ENCODE peak calls at places on chromosomes 6 and 20, in four cellular contexts. One of them, this sample, is unnamed.
A peak's percentile ranks its signal among the peaks of the same experiment; 100 is the strongest.

GRCh38 chr6:142693446-142693845 is 251.5 kb downstream of the HIVEP2 start:
- DNase-seq in HFF-Myc: peak; percentile 37
- DNase-seq in left ventricle myocardium inferior: no peak
- DNase-seq in fibroblast of mammary gland: peak; percentile 85
- DNase-seq in this sample: no peak

GRCh38 chr6:107491791-107492674 is 2.1 kb downstream of the SOBP start:
- DNase-seq in HFF-Myc: no peak
- DNase-seq in left ventricle myocardium inferior: peak; percentile 64
- DNase-seq in fibroblast of mammary gland: peak; percentile 91
- DNase-seq in this sample: peak; percentile 75

GRCh38 chr6:134982161-134982560 is 32.3 kb upstream of the ALDH8A1 start:
- DNase-seq in HFF-Myc: no peak
- DNase-seq in left ventricle myocardium inferior: no peak
- DNase-seq in fibroblast of mammary gland: no peak
- DNase-seq in this sample: no peak

GRCh38 chr6:74720923-74721322 is 484.9 kb downstream of the COL12A1 start:
- DNase-seq in HFF-Myc: no peak
- DNase-seq in left ventricle myocardium inferior: no peak
- DNase-seq in fibroblast of mammary gland: no peak
- DNase-seq in this sample: no peak

GRCh38 chr6:147287869-147288271 is 83.7 kb downstream of the STXBP5 start:
- DNase-seq in HFF-Myc: no peak
- DNase-seq in left ventricle myocardium inferior: no peak
- DNase-seq in fibroblast of mammary gland: peak; percentile 76
- DNase-seq in this sample: no peak

GRCh38 chr6:38353310-38354032 is 286.3 kb downstream of the BTBD9 start:
- DNase-seq in HFF-Myc: no peak
- DNase-seq in left ventricle myocardium inferior: no peak
- DNase-seq in fibroblast of mammary gland: no peak
- DNase-seq in this sample: no peak

GRCh38 chr6:83948851-83949250 is 84.7 kb upstream of the MRAP2 start:
- DNase-seq in HFF-Myc: no peak
- DNase-seq in left ventricle myocardium inferior: no peak
- DNase-seq in fibroblast of mammary gland: no peak
- DNase-seq in this sample: no peak

GRCh38 chr20:63520939-63521601 is 505 bp downstream of the PPDPF start:
- DNase-seq in HFF-Myc: no peak
- DNase-seq in left ventricle myocardium inferior: peak; percentile 67
- DNase-seq in fibroblast of mammary gland: peak; percentile 60
- DNase-seq in this sample: peak; percentile 78

GRCh38 chr6:134245041-134245440 is 72.9 kb downstream of the SGK1 start:
- DNase-seq in HFF-Myc: no peak
- DNase-seq in left ventricle myocardium inferior: no peak
- DNase-seq in fibroblast of mammary gland: peak; percentile 67
- DNase-seq in this sample: no peak

GRCh38 chr6:163711615-163712568 is 297.4 kb downstream of the QKI start:
- DNase-seq in HFF-Myc: peak; percentile 59
- DNase-seq in left ventricle myocardium inferior: peak; percentile 89
- DNase-seq in fibroblast of mammary gland: peak; percentile 97
- DNase-seq in this sample: peak; percentile 29

GRCh38 chr6:11042025-11042749 is 1.9 kb downstream of the ELOVL2 start:
- DNase-seq in HFF-Myc: no peak
- DNase-seq in left ventricle myocardium inferior: no peak
- DNase-seq in fibroblast of mammary gland: no peak
- DNase-seq in this sample: no peak

GRCh38 chr20:39829713-39830112 is 859.3 kb downstream of the MAFB start:
- DNase-seq in HFF-Myc: no peak
- DNase-seq in left ventricle myocardium inferior: no peak
- DNase-seq in fibroblast of mammary gland: no peak
- DNase-seq in this sample: no peak

GRCh38 chr20:6420336-6420735 is 297.5 kb upstream of the FERMT1 start:
- DNase-seq in HFF-Myc: no peak
- DNase-seq in left ventricle myocardium inferior: no peak
- DNase-seq in fibroblast of mammary gland: no peak
- DNase-seq in this sample: no peak

GRCh38 chr20:56411759-56412472 is at the start of gene CASS4:
- DNase-seq in HFF-Myc: no peak
- DNase-seq in left ventricle myocardium inferior: no peak
- DNase-seq in fibroblast of mammary gland: peak; percentile 83
- DNase-seq in this sample: no peak

GRCh38 chr6:116557863-116558262 is 4.3 kb downstream of the CALHM4 start:
- DNase-seq in HFF-Myc: peak; percentile 97
- DNase-seq in left ventricle myocardium inferior: peak; percentile 18
- DNase-seq in fibroblast of mammary gland: peak; percentile 97
- DNase-seq in this sample: no peak

GRCh38 chr6:124613050-124613449 is 349.2 kb upstream of the RNF217 start:
- DNase-seq in HFF-Myc: no peak
- DNase-seq in left ventricle myocardium inferior: no peak
- DNase-seq in fibroblast of mammary gland: no peak
- DNase-seq in this sample: no peak

GRCh38 chr20:21090112-21090737 is 15.9 kb downstream of the LINC00237 start:
- DNase-seq in HFF-Myc: no peak
- DNase-seq in left ventricle myocardium inferior: no peak
- DNase-seq in fibroblast of mammary gland: no peak
- DNase-seq in this sample: no peak
- H3K4me3 ChIP-seq in HFF-Myc: no peak overlapping the region
- H3K4me3 ChIP-seq in left ventricle myocardium inferior: no peak overlapping the region
- H3K4me3 ChIP-seq in fibroblast of mammary gland: no peak overlapping the region
- H3K4me3 ChIP-seq in this sample: peak overlapping the region; percentile 38

DNA sequence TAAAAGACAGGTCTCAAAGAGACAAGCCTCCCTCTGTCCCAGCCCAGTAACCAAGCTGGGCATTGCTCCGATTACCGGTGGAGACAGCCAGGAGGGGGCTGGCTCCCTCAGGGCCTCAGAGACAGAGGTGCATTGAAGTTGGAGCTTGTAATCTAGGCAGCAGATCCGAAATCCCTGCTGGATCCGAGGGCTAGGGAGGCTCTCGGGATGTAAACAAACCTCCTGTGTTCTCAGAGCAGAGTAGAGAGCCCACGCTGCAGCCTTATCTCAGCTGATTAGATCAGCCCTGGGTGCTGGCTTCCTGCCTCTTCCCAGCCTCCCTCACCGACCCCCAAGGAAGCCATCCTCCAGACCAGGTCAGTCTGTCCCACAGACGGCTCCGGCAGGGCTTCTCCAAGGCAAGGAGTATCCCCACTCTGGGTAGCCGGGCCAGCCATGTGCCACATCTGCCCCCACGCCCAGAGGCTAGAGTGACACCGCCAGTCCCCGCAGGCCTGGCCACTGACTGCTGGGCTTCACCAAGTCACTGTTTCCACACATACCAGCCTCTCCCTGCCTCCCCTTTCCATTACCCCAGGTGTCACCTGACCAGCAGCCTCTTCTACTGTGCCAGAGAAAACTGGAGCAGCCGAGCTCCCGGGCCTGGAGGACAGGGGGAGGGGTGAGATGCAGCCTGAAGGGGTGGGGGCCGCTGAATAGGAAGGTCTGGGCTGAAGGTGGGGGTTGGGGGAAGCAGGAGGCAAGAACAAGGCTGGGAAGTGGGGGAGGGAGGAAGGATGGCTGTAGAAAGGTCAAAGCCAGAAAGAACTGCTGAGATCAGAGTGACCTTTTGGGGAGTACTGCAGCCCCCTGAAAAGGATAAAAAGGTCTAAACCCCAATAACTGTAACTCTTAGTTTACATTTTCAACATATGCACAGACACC is 6.0 kb downstream of the SDC4 start:
- DNase-seq in HFF-Myc: no peak
- DNase-seq in left ventricle myocardium inferior: peak; percentile 73
- DNase-seq in fibroblast of mammary gland: no peak
- DNase-seq in this sample: peak; percentile 59
- H3K4me3 ChIP-seq in HFF-Myc: peak overlapping the region; percentile 75
- H3K4me3 ChIP-seq in left ventricle myocardium inferior: peak overlapping the region; percentile 85
- H3K4me3 ChIP-seq in fibroblast of mammary gland: peak overlapping the region; percentile 7
- H3K4me3 ChIP-seq in this sample: no peak overlapping the region

GRCh38 chr6:157787080-157787479 is 36.0 kb upstream of the SNX9 start:
- DNase-seq in HFF-Myc: no peak
- DNase-seq in left ventricle myocardium inferior: no peak
- DNase-seq in fibroblast of mammary gland: peak; percentile 80
- DNase-seq in this sample: no peak
- H3K4me3 ChIP-seq in HFF-Myc: no peak overlapping the region
- H3K4me3 ChIP-seq in left ventricle myocardium inferior: no peak overlapping the region
- H3K4me3 ChIP-seq in fibroblast of mammary gland: no peak overlapping the region
- H3K4me3 ChIP-seq in this sample: no peak overlapping the region

GRCh38 chr6:3318226-3318625 is 59.5 kb downstream of the PSMG4 start:
- DNase-seq in HFF-Myc: no peak
- DNase-seq in left ventricle myocardium inferior: no peak
- DNase-seq in fibroblast of mammary gland: no peak
- DNase-seq in this sample: peak; percentile 25

GRCh38 chr6:3320238-3320637 is 61.5 kb downstream of the PSMG4 start:
- DNase-seq in HFF-Myc: no peak
- DNase-seq in left ventricle myocardium inferior: no peak
- DNase-seq in fibroblast of mammary gland: no peak
- DNase-seq in this sample: no peak

GRCh38 chr6:3317741-3318211 is 59.0 kb downstream of the PSMG4 start:
- DNase-seq in HFF-Myc: no peak
- DNase-seq in left ventricle myocardium inferior: no peak
- DNase-seq in fibroblast of mammary gland: peak; percentile 47
- DNase-seq in this sample: no peak

GRCh38 chr6:3319801-3320200 is 61.1 kb downstream of the PSMG4 start:
- DNase-seq in HFF-Myc: no peak
- DNase-seq in left ventricle myocardium inferior: no peak
- DNase-seq in fibroblast of mammary gland: no peak
- DNase-seq in this sample: no peak

GRCh38 chr6:3318821-3319540 is 60.2 kb downstream of the PSMG4 start:
- DNase-seq in HFF-Myc: no peak
- DNase-seq in left ventricle myocardium inferior: no peak
- DNase-seq in fibroblast of mammary gland: no peak
- DNase-seq in this sample: no peak
- H3K4me3 ChIP-seq in HFF-Myc: no peak overlapping the region
- H3K4me3 ChIP-seq in left ventricle myocardium inferior: no peak overlapping the region
- H3K4me3 ChIP-seq in fibroblast of mammary gland: no peak overlapping the region
- H3K4me3 ChIP-seq in this sample: no peak overlapping the region

GRCh38 chr6:28693751-28694443 is 168.2 kb downstream of the GPX5 start:
- DNase-seq in HFF-Myc: no peak
- DNase-seq in left ventricle myocardium inferior: no peak
- DNase-seq in fibroblast of mammary gland: no peak
- DNase-seq in this sample: no peak

GRCh38 chr6:28693033-28693750 is 167.5 kb downstream of the GPX5 start:
- DNase-seq in HFF-Myc: no peak
- DNase-seq in left ventricle myocardium inferior: no peak
- DNase-seq in fibroblast of mammary gland: peak; percentile 53
- DNase-seq in this sample: no peak

DNA sequence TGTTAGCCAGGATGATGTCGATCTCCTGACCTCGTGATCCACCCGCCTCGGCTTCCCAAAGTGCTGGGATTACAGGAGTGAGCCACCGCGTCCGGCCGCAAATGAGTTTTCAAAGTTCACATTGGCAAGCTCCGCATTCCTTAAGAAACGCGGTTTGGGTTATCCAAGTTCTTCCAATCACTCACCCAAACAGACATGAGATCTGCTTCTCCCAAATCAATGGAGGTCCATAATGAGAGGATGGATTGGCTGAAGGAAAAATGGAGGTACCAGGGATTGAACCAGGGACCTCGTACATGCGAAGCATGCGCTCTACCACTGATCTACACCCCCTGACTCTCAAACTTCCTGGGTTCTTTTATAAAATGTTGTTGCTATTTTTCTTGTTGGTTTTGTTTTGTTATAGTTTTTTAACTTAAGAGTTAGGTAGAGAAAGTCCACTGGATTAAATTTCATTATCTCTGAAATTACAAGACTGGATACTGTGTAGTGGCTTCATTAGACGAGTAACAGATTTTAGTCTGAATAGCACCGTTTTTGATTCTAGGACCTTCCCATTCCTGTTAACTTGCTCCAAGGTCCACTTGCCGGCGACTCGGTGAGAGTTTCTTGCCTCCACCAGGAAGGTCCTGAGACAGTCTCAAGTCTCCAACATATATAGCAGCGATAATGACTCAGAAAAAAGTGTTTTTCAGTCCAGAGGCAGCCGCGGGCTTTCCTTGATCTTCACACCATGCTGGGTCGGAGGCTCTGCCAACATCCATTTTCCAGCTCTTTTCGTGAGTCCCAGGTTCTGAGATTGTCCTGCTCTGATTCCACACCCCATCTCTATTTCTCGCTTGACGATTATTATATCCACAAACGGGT is 170.2 kb downstream of the GPX5 start:
- DNase-seq in HFF-Myc: no peak
- DNase-seq in left ventricle myocardium inferior: no peak
- DNase-seq in fibroblast of mammary gland: peak; percentile 69
- DNase-seq in this sample: no peak
- H3K4me3 ChIP-seq in HFF-Myc: peak overlapping the region; percentile 40
- H3K4me3 ChIP-seq in left ventricle myocardium inferior: peak overlapping the region; percentile 43
- H3K4me3 ChIP-seq in fibroblast of mammary gland: peak overlapping the region; percentile 38
- H3K4me3 ChIP-seq in this sample: no peak overlapping the region

GRCh38 chr6:144497650-144498049 is 212.5 kb downstream of the UTRN start:
- DNase-seq in HFF-Myc: no peak
- DNase-seq in left ventricle myocardium inferior: no peak
- DNase-seq in fibroblast of mammary gland: peak; percentile 39
- DNase-seq in this sample: no peak

GRCh38 chr6:144500886-144501285 is 215.8 kb downstream of the UTRN start:
- DNase-seq in HFF-Myc: no peak
- DNase-seq in left ventricle myocardium inferior: no peak
- DNase-seq in fibroblast of mammary gland: no peak
- DNase-seq in this sample: no peak
- H3K4me3 ChIP-seq in HFF-Myc: no peak overlapping the region
- H3K4me3 ChIP-seq in left ventricle myocardium inferior: no peak overlapping the region
- H3K4me3 ChIP-seq in fibroblast of mammary gland: no peak overlapping the region
- H3K4me3 ChIP-seq in this sample: no peak overlapping the region

This sample was measured in dorsolateral prefrontal cortex.